ENCODE peak calls at places on chromosome 12, in six cellular contexts. P is HFFc6, E is suprapubic skin, Z is heart left ventricle, U is body of pancreas, A is AG04450. N is an unnamed sample.

GRCh38 chr12:88247241-88247643 is 105.1 kb downstream of the TMTC3 start:
- DNase-seq in P (peak; percentile 74), E (no peak), Z (no peak), U (no peak), A (no peak), N (peak; percentile 41)

GRCh38 chr12:124311292-124312109 is 16.6 kb downstream of the RFLNA start:
- DNase-seq in P (no peak), E (no peak), Z (no peak), U (no peak), A (no peak), N (no peak)

GRCh38 chr12:109777544-109777943 is 55.7 kb downstream of the TRPV4 start:
- DNase-seq in P (peak; percentile 17), E (no peak), Z (no peak), U (no peak), A (no peak), N (peak; percentile 92)

GRCh38 chr12:22625671-22626251 is 790 bp downstream of the ETNK1 start:
- DNase-seq in P (no peak), E (no peak), Z (peak; percentile 37), U (peak; percentile 16), A (no peak), N (peak; percentile 20)

GRCh38 chr12:124551268-124552144 is 15.9 kb downstream of the NCOR2 start:
- DNase-seq in P (no peak), E (no peak), Z (peak; percentile 79), U (peak; percentile 58), A (no peak), N (peak; percentile 59)

GRCh38 chr12:104524026-104524425 is 67.3 kb downstream of the CHST11 start:
- DNase-seq in P (no peak), E (no peak), Z (no peak), U (no peak), A (no peak), N (no peak)

GRCh38 chr12:57744194-57744776 is 554 bp upstream of the TSPAN31 start:
- DNase-seq in P (peak; percentile 62), E (peak; percentile 92), Z (peak; percentile 71), U (peak; percentile 78), A (no peak), N (peak; percentile 88)

GRCh38 chr12:124449623-124450375 is 117.6 kb downstream of the NCOR2 start:
- DNase-seq in P (no peak), E (no peak), Z (peak; percentile 26), U (no peak), A (no peak), N (no peak)

GRCh38 chr12:18849761-18850160 is 111.8 kb downstream of the CAPZA3 start:
- DNase-seq in P (no peak), E (no peak), Z (no peak), U (no peak), A (no peak), N (no peak)

GRCh38 chr12:48031135-48031960 is 27.1 kb upstream of the COL2A1 start:
- DNase-seq in P (no peak), E (no peak), Z (no peak), U (no peak), A (no peak), N (no peak)
- TF ChIP-seq CTCF in P (no peak), E (no peak), Z (no peak), U (no peak), A (no peak), N (no peak)

GRCh38 chr12:49060237-49061156 is at the start of gene KMT2D:
- DNase-seq in P (peak; percentile 93), E (peak; percentile 94), Z (peak; percentile 96), U (peak; percentile 92), A (peak; percentile 92), N (peak; percentile 93)
- TF ChIP-seq CTCF in P (peak; percentile 37), E (peak; percentile 22), Z (no peak), U (no peak), A (peak; percentile 46), N (no peak)

DNA sequence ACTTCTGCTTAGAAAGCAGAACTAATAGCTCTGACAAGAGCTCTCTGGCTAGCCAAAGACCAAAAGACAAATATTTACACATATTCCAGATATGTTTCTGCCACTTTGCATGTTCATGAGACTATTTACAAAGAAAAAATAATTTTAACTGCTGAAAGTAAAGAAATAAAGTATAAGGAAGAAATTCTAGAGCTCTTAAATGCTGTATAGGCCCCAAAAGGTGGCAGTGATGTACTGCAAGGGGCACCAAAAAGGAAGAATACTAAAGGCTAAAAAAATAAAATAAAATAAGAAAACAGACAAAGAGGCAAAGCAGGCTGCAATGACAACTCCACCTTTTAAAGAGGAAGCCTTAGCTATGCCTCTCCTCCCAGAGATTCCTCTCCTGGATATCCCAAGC is 23.0 kb downstream of the KLRK1 start:
- DNase-seq in P (peak; percentile 33), E (no peak), Z (no peak), U (no peak), A (no peak), N (no peak)
- TF ChIP-seq CTCF in P (peak; percentile 57), E (no peak), Z (no peak), U (no peak), A (peak; percentile 20), N (no peak)

GRCh38 chr12:30134229-30134628 is 350.5 kb upstream of the TMTC1 start:
- DNase-seq in P (no peak), E (no peak), Z (no peak), U (no peak), A (no peak), N (no peak)
- TF ChIP-seq CTCF in P (no peak), E (no peak), Z (no peak), U (no peak), A (no peak), N (no peak)

DNA sequence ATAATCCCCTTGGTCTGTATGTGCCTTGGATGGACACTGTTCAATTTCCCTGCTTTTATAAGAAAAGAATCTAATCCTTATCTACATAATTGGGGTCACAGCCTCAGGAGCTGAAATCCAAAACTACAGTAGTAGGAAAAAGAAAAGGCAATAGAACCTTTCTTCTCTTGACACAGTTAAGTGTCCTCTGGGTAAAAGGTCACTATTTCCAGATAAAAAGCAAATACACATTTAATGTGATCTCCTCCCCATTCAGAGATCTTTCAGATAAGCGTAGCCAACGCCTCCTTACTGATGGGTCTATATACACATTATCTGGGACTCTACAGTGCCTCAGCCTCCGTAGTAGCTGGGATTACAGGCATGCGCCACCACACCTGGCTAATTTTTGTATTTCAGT is 73.4 kb downstream of the CLIP1 start:
- DNase-seq in P (no peak), E (no peak), Z (no peak), U (no peak), A (no peak), N (no peak)
- TF ChIP-seq CTCF in P (no peak), E (no peak), Z (no peak), U (no peak), A (no peak), N (no peak)

DNA sequence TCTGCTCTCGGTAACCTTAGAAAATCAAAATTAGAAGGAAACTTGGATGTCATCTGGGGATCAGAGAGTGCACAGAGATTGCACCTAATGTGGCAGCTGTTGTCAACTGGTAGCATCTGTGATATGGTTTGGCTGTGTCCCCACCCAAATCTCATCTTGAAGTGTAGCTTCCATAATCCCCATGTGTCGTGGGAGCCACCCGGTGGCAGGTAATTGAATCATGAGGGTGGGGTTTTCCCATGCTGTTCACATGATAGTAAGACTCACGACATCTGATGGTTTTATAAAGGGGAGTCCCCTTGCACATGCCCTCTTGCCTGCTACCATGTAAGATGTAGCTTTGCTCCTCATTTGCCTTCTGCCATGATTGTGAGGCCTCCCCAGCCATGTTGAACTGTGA is 127.7 kb upstream of the SRRM4 start:
- DNase-seq in P (no peak), E (no peak), Z (no peak), U (no peak), A (no peak), N (no peak)
- TF ChIP-seq CTCF in P (peak; percentile 30), E (no peak), Z (peak; percentile 22), U (no peak), A (no peak), N (no peak)